ENCODE peak calls at places on chromosomes 4 and X, in seven cellular contexts. O is left lobe of liver, N is NCI-H1105, L is WTC11, B is brain microvascular endothelial cell, A is endothelial cell, Y is ascending aorta. T is an unnamed sample.

GRCh38 chr4:12507868-12508481 is 976.2 kb downstream of the RAB28 start:
- DNase-seq in O (no peak), N (no peak), L (no peak), B (no peak), A (no peak), Y (no peak), T (no peak)

GRCh38 chr4:4419896-4420295 is 33.0 kb downstream of the NSG1 start:
- DNase-seq in O (peak), N (no peak), L (no peak), B (no peak), A (no peak), Y (no peak), T (no peak)

GRCh38 chr4:2928242-2929155 is 34.7 kb downstream of the NOP14 start:
- DNase-seq in O (peak), N (no peak), L (no peak), B (no peak), A (no peak), Y (no peak), T (no peak)

GRCh38 chr4:150952167-150952845 is 62.8 kb downstream of the LRBA start:
- DNase-seq in O (no peak), N (no peak), L (no peak), B (no peak), A (no peak), Y (no peak), T (no peak)

GRCh38 chr4:173424899-173425805 is 26.2 kb upstream of the SCRG1 start:
- DNase-seq in O (no peak), N (no peak), L (no peak), B (peak), A (no peak), Y (no peak), T (no peak)

GRCh38 chr4:112099701-112100289 is 45.5 kb upstream of the FAM241A start:
- DNase-seq in O (no peak), N (peak), L (no peak), B (no peak), A (no peak), Y (no peak), T (peak)

GRCh38 chr4:2105559-2105958 is 46.4 kb downstream of the NAT8L start:
- DNase-seq in O (no peak), N (no peak), L (no peak), B (peak), A (no peak), Y (no peak), T (no peak)

GRCh38 chr4:140504261-140504660 is 6.2 kb upstream of the MGAT4D start:
- DNase-seq in O (no peak), N (no peak), L (no peak), B (no peak), A (no peak), Y (no peak), T (no peak)

GRCh38 chr4:78237360-78237759 is 180.2 kb downstream of the FRAS1 start:
- DNase-seq in O (no peak), N (no peak), L (no peak), B (no peak), A (no peak), Y (no peak), T (no peak)

GRCh38 chrX:153582896-153583295 is 16.0 kb downstream of the CCNQ start:
- DNase-seq in O (no peak), N (no peak), L (no peak), B (no peak), A (no peak), Y (no peak), T (no peak)

GRCh38 chr4:87060957-87061356 is 126.1 kb downstream of the AFF1 start:
- DNase-seq in O (no peak), N (no peak), L (no peak), B (peak), A (no peak), Y (no peak), T (no peak)

T was measured in iPS-NIHi11.